ENCODE peak calls at places on chromosomes 4 and X, in nine cellular contexts. K is body of pancreas; H is iris pigment epithelial cell; G is stimulated activated CD4-positive, alpha-beta T cell treated with anti-CD3 and anti-CD28 coated beads, Interleukin-2, amount 100 ng/mL, for 24 hours; M is naive thymus-derived CD8-positive, alpha-beta T cell; Q is myocyte; N is right atrium auricular region; W is amygdala; X is sigmoid colon. Z is an unnamed sample.

GRCh38 chr4:95129708-95130343 is 372.1 kb downstream of the BMPR1B start:
- DNase-seq in X (no peak), G (no peak), N (peak), H (peak), Q (peak), M (no peak), K (no peak), W (no peak), Z (no peak)

GRCh38 chrX:123450217-123450616 is 266.1 kb downstream of the GRIA3 start:
- DNase-seq in K (no peak), H (peak), G (no peak), W (no peak), Q (no peak), M (no peak), X (no peak), N (no peak), Z (no peak)

GRCh38 chr4:141210168-141210567 is 10.5 kb upstream of the ZNF330 start:
- DNase-seq in W (no peak), Q (no peak), X (no peak), H (no peak), K (no peak), M (peak), G (no peak), N (no peak), Z (no peak)

GRCh38 chrX:7996414-7996813 is 69.2 kb upstream of the PNPLA4 start:
- DNase-seq in W (peak), N (no peak), K (peak), H (peak), Q (peak), G (peak), X (no peak), M (peak), Z (peak)

GRCh38 chr4:141309864-141310263 is 89.2 kb downstream of the ZNF330 start:
- DNase-seq in M (no peak), N (no peak), Q (no peak), X (no peak), H (no peak), G (no peak), K (no peak), W (no peak), Z (no peak)

GRCh38 chr4:1600211-1600780 is 83.8 kb downstream of the FAM53A start:
- DNase-seq in Q (no peak), N (no peak), H (no peak), W (no peak), M (no peak), X (peak), K (no peak), G (no peak), Z (no peak)

GRCh38 chrX:147981038-147981752 is at the start of gene FMR1NB:
- DNase-seq in H (no peak), W (no peak), M (no peak), Q (no peak), G (no peak), X (no peak), K (no peak), N (no peak), Z (no peak)

GRCh38 chr4:142414336-142414945 is 431.7 kb downstream of the INPP4B start:
- DNase-seq in N (no peak), H (no peak), K (no peak), W (no peak), G (no peak), X (no peak), M (no peak), Q (no peak), Z (no peak)

GRCh38 chr4:148834804-148835598 is 392.8 kb upstream of the NR3C2 start:
- DNase-seq in H (peak), W (no peak), K (no peak), X (no peak), N (no peak), M (no peak), Q (no peak), G (no peak), Z (no peak)

Z was measured in CD4-positive, alpha-beta memory T cell.